ENCODE peak calls at places on chromosomes 2 and 18, in five cellular contexts. O, N, H, J and D are unnamed samples.

GRCh38 chr2:20035961-20036666 is 15.3 kb downstream of the LAPTM4A start:
- DNase-seq in H (peak; percentile 78), O (no peak), J (no peak), N (no peak), D (no peak)

GRCh38 chr2:88658890-88659881 is 31.9 kb upstream of the EIF2AK3 start:
- DNase-seq in O (no peak), J (peak; percentile 41), H (no peak), N (peak; percentile 18), D (peak; percentile 49)

GRCh38 chr2:66432801-66433694 is 1.9 kb upstream of the MEIS1 start:
- DNase-seq in N (peak; percentile 89), O (peak; percentile 84), H (peak; percentile 80), J (peak; percentile 93), D (peak; percentile 93)

GRCh38 chr18:55856191-55856590 is 268.2 kb upstream of the TCF4 start:
- DNase-seq in J (peak; percentile 69), O (no peak), N (no peak), H (peak; percentile 75), D (no peak)

GRCh38 chr2:68284896-68285295 is 32.6 kb upstream of the PPP3R1 start:
- DNase-seq in H (no peak), N (no peak), J (no peak), O (no peak), D (no peak)

GRCh38 chr2:134737671-134738070 is 18.9 kb upstream of the TMEM163 start:
- DNase-seq in H (no peak), O (no peak), J (no peak), N (no peak), D (no peak)

GRCh38 chr2:28752608-28752984 is 966 bp downstream of the PPP1CB start:
- DNase-seq in O (no peak), J (no peak), H (no peak), N (no peak), D (no peak)

GRCh38 chr2:236733156-236733555 is 163.5 kb downstream of the ACKR3 start:
- DNase-seq in H (no peak), J (no peak), O (no peak), N (no peak), D (no peak)

GRCh38 chr2:167103028-167103756 is 214.9 kb downstream of the XIRP2 start:
- DNase-seq in N (no peak), O (no peak), J (no peak), H (no peak), D (no peak)

GRCh38 chr2:56889738-56890137 is 705.9 kb downstream of the CCDC85A start:
- DNase-seq in H (no peak), N (no peak), J (no peak), O (no peak), D (no peak)

GRCh38 chr2:20225294-20226151 is 593 bp upstream of the SDC1 start:
- DNase-seq in O (peak; percentile 63), N (peak; percentile 46), J (peak; percentile 84), H (no peak), D (peak; percentile 53)

GRCh38 chr18:47585136-47585535 is 333.7 kb upstream of the SKOR2 start:
- DNase-seq in H (no peak), N (no peak), O (no peak), J (no peak), D (no peak)

GRCh38 chr2:16495812-16496211 is 169.8 kb downstream of the CYRIA start:
- DNase-seq in J (no peak), H (peak; percentile 46), N (no peak), O (no peak), D (no peak)

GRCh38 chr18:57918601-57919000 is 115.5 kb upstream of the ATP8B1 start:
- DNase-seq in N (no peak), O (no peak), H (no peak), J (no peak), D (no peak)

GRCh38 chr2:38428940-38429339 is 51.9 kb upstream of the ATL2 start:
- DNase-seq in N (no peak), J (no peak), O (no peak), H (no peak), D (no peak)

GRCh38 chr2:201406077-201406662 is 45.1 kb downstream of the TRAK2 start:
- DNase-seq in N (no peak), J (no peak), O (no peak), H (peak; percentile 77), D (no peak)

GRCh38 chr2:10787176-10787968 is 25.2 kb downstream of the PDIA6 start:
- DNase-seq in H (no peak), J (peak; percentile 64), N (peak; percentile 59), O (no peak), D (peak; percentile 67)

GRCh38 chr2:219497495-219498279 is 1.0 kb upstream of the GMPPA start:
- DNase-seq in N (peak; percentile 65), J (peak; percentile 76), H (no peak), O (peak; percentile 60), D (peak; percentile 77)

GRCh38 chr2:64228126-64228678 is 84.0 kb upstream of the PELI1 start:
- DNase-seq in H (no peak), J (peak; percentile 97), O (peak; percentile 82), N (peak; percentile 81), D (peak; percentile 92)

GRCh38 chr2:38666578-38666926 is 638 bp downstream of the GALM start:
- DNase-seq in N (peak; percentile 6), H (no peak), O (no peak), J (no peak), D (no peak)

GRCh38 chr2:18855027-18855426 is 265.7 kb upstream of the NT5C1B start:
- DNase-seq in O (no peak), H (no peak), N (no peak), J (no peak), D (no peak)
- TF ChIP-seq CTCF in O (peak; percentile 52), H (peak; percentile 59), N (peak; percentile 79), J (peak; percentile 65), D (peak; percentile 75)

DNA sequence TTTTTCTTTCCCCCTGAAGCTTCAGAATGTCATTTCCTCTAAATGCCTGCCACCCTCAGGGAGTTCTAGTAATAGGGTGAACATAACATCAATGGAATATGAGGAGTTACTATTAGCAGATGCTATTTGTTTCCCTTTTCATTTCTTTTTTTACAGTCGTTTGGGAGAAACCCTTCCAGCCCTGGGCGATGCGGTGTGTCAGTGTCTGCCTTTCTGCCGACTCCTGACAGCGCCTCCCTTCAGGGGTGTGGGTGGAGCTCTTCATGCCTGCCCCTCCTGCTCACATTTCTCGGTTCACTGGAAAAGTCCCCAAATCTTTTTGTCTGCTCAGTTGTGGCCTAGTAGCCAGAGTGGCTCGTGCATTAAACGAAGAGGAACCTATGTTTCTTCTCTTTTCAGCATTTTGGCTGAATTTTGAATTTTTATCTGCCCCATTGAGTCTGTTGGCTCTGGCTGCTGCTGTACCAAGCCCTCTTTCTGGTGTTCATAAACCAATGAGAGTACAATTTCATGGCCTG is 72.3 kb downstream of the FMNL2 start:
- DNase-seq in N (peak; percentile 31), H (no peak), O (peak; percentile 32), J (peak; percentile 63), D (peak; percentile 73)
- TF ChIP-seq CTCF in N (no peak), H (no peak), O (no peak), J (no peak), D (no peak)

DNA sequence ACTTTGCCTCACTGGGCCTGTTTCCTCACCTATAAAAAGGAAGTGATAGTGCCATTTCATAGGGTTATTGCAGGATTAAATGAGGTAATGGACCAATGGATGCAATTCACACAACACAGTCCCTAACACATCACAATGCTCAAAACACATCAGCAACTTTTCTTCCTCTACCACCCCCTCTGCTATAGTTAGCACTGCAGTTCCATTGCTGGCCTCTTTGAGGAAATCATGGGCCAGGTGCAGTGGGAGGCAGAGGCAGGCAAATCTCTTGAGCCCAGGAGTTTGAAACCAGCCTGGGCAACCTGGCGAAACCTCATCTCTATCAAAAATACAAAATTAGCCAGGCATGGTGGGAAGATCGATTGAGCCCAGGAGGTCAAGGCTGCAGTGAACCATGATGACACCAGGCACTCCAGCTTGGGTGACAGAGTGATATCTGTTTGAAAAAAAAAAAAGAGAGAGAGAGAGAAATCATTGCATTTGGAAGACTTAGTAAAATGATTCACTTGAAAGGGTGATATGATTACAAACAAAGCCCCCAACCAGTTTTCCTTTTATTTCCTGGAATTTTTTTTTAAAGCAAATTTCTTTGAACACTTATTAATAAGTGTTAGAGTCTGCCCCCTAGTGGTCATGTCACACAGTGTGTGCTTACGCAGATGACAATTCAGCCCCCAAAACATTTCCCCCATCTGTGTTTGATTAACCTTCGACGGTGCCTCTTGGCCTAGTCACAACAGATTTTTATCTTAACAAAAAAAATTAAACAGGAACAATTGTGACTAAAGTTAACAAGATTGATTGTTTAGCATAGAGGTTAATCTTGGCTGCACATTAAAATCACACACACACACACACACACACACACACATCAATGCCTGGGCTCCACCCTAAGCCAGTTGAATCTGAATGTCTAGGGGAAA is 88.7 kb upstream of the BCL11A start:
- DNase-seq in O (peak; percentile 23), N (peak; percentile 39), J (peak; percentile 36), H (peak; percentile 7), D (no peak)
- TF ChIP-seq CTCF in O (peak; percentile 86), N (peak; percentile 91), J (peak; percentile 88), H (peak; percentile 76), D (peak; percentile 88)

DNA sequence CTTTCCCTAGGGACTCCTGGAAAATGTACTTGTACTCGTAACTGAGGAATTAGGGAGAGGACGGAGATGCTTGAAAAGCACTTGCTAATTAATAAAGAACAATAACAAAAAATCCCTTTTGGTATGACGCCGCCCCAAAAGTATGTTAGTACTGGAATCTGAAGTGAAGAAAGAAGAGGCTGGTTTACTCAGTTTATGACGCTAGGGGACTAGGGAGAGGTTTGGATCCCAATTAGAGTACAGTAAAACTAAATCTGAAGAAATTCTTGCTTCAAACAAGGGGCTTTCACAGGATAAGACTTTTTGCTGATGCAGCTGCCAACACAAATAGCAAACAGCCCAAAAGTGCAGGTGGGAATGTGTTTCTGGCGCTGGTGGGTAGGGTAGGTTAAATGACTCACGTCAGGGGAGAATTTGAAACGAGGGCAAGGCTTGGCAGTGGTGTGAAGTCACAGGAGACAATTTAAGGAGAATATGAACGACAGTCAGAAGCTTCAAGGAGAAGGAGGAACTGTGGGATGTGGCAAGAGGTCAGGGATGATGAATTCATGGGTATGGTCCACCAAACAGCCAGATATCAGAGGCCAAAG is 1.2 kb upstream of the ZNF396 start:
- DNase-seq in J (no peak), H (no peak), N (no peak), O (no peak), D (no peak)
- TF ChIP-seq CTCF in J (no peak), H (no peak), N (no peak), O (no peak), D (no peak)